ENCODE peak calls at places on chromosome 10, in six cellular contexts. One of them, this sample, is unnamed.

GRCh38 chr10:36712695-36713094 is 412.7 kb upstream of the ANKRD30A start:
- DNase-seq in brain microvascular endothelial cell: no peak
- DNase-seq in PC-3: peak; percentile 46
- DNase-seq in fibroblast of lung: no peak
- DNase-seq in pancreas: no peak
- DNase-seq in transverse colon: no peak
- DNase-seq in this sample: no peak

GRCh38 chr10:1255166-1255565 is 199.0 kb downstream of the WDR37 start:
- DNase-seq in brain microvascular endothelial cell: peak; percentile 9
- DNase-seq in pancreas: no peak
- DNase-seq in fibroblast of lung: no peak
- DNase-seq in transverse colon: no peak
- DNase-seq in PC-3: no peak
- DNase-seq in this sample: no peak

GRCh38 chr10:131071721-131072120 is 239.8 kb downstream of the TCERG1L start:
- DNase-seq in PC-3: no peak
- DNase-seq in brain microvascular endothelial cell: no peak
- DNase-seq in fibroblast of lung: no peak
- DNase-seq in pancreas: no peak
- DNase-seq in transverse colon: no peak
- DNase-seq in this sample: peak; percentile 10

GRCh38 chr10:68171539-68172080 is 60.3 kb downstream of the ATOH7 start:
- DNase-seq in PC-3: no peak
- DNase-seq in fibroblast of lung: no peak
- DNase-seq in pancreas: no peak
- DNase-seq in brain microvascular endothelial cell: no peak
- DNase-seq in transverse colon: no peak
- DNase-seq in this sample: no peak

GRCh38 chr10:82691211-82691610 is 816.2 kb downstream of the NRG3 start:
- DNase-seq in pancreas: no peak
- DNase-seq in transverse colon: no peak
- DNase-seq in fibroblast of lung: no peak
- DNase-seq in PC-3: no peak
- DNase-seq in brain microvascular endothelial cell: no peak
- DNase-seq in this sample: no peak

GRCh38 chr10:87750001-87750651 is 67.9 kb downstream of the ATAD1 start:
- DNase-seq in fibroblast of lung: peak; percentile 57
- DNase-seq in pancreas: no peak
- DNase-seq in PC-3: no peak
- DNase-seq in brain microvascular endothelial cell: no peak
- DNase-seq in transverse colon: no peak
- DNase-seq in this sample: no peak

GRCh38 chr10:26573674-26574073 is 123.8 kb upstream of the PDSS1 start:
- DNase-seq in transverse colon: peak; percentile 20
- DNase-seq in brain microvascular endothelial cell: no peak
- DNase-seq in pancreas: no peak
- DNase-seq in PC-3: no peak
- DNase-seq in fibroblast of lung: no peak
- DNase-seq in this sample: no peak

GRCh38 chr10:125592897-125593296 is 90.1 kb downstream of the TEX36 start:
- DNase-seq in fibroblast of lung: no peak
- DNase-seq in pancreas: no peak
- DNase-seq in transverse colon: no peak
- DNase-seq in brain microvascular endothelial cell: no peak
- DNase-seq in PC-3: no peak
- DNase-seq in this sample: no peak

GRCh38 chr10:19904202-19904661 is 88.0 kb downstream of the PLXDC2 start:
- DNase-seq in fibroblast of lung: no peak
- DNase-seq in pancreas: no peak
- DNase-seq in PC-3: no peak
- DNase-seq in transverse colon: no peak
- DNase-seq in brain microvascular endothelial cell: peak; percentile 95
- DNase-seq in this sample: no peak

GRCh38 chr10:13453896-13454295 is 74.9 kb downstream of the BEND7 start:
- DNase-seq in pancreas: no peak
- DNase-seq in PC-3: no peak
- DNase-seq in transverse colon: no peak
- DNase-seq in brain microvascular endothelial cell: no peak
- DNase-seq in fibroblast of lung: no peak
- DNase-seq in this sample: no peak

GRCh38 chr10:11223507-11224157 is 206.0 kb downstream of the CELF2 start:
- DNase-seq in transverse colon: no peak
- DNase-seq in brain microvascular endothelial cell: no peak
- DNase-seq in fibroblast of lung: no peak
- DNase-seq in PC-3: no peak
- DNase-seq in pancreas: no peak
- DNase-seq in this sample: no peak

GRCh38 chr10:9097206-9097990 is 1042.9 kb downstream of the GATA3 start:
- DNase-seq in brain microvascular endothelial cell: no peak
- DNase-seq in PC-3: no peak
- DNase-seq in pancreas: no peak
- DNase-seq in fibroblast of lung: no peak
- DNase-seq in transverse colon: no peak
- DNase-seq in this sample: no peak

GRCh38 chr10:34134602-34135001 is 680.5 kb downstream of the PARD3 start:
- DNase-seq in pancreas: no peak
- DNase-seq in transverse colon: no peak
- DNase-seq in fibroblast of lung: no peak
- DNase-seq in PC-3: no peak
- DNase-seq in brain microvascular endothelial cell: no peak
- DNase-seq in this sample: no peak

GRCh38 chr10:92822964-92823363 is 25.4 kb upstream of the EXOC6 start:
- DNase-seq in pancreas: no peak
- DNase-seq in brain microvascular endothelial cell: no peak
- DNase-seq in fibroblast of lung: peak; percentile 48
- DNase-seq in PC-3: peak; percentile 51
- DNase-seq in transverse colon: no peak
- DNase-seq in this sample: no peak
- TF ChIP-seq CTCF in pancreas: no peak
- TF ChIP-seq CTCF in brain microvascular endothelial cell: no peak
- TF ChIP-seq CTCF in fibroblast of lung: peak; percentile 20
- TF ChIP-seq CTCF in PC-3: peak; percentile 64
- TF ChIP-seq CTCF in transverse colon: no peak
- TF ChIP-seq CTCF in this sample: no peak

GRCh38 chr10:30038961-30039536 is 20.3 kb downstream of the JCAD start:
- DNase-seq in transverse colon: no peak
- DNase-seq in brain microvascular endothelial cell: no peak
- DNase-seq in fibroblast of lung: no peak
- DNase-seq in PC-3: no peak
- DNase-seq in pancreas: no peak
- DNase-seq in this sample: no peak

GRCh38 chr10:30040597-30040996 is 18.8 kb downstream of the JCAD start:
- DNase-seq in fibroblast of lung: no peak
- DNase-seq in brain microvascular endothelial cell: no peak
- DNase-seq in pancreas: no peak
- DNase-seq in transverse colon: no peak
- DNase-seq in PC-3: no peak
- DNase-seq in this sample: no peak

GRCh38 chr10:30037620-30038336 is 21.6 kb downstream of the JCAD start:
- DNase-seq in transverse colon: no peak
- DNase-seq in fibroblast of lung: no peak
- DNase-seq in pancreas: no peak
- DNase-seq in PC-3: no peak
- DNase-seq in brain microvascular endothelial cell: no peak
- DNase-seq in this sample: no peak

GRCh38 chr10:30039988-30040387 is 19.4 kb downstream of the JCAD start:
- DNase-seq in pancreas: no peak
- DNase-seq in transverse colon: no peak
- DNase-seq in fibroblast of lung: no peak
- DNase-seq in brain microvascular endothelial cell: no peak
- DNase-seq in PC-3: no peak
- DNase-seq in this sample: no peak

DNA sequence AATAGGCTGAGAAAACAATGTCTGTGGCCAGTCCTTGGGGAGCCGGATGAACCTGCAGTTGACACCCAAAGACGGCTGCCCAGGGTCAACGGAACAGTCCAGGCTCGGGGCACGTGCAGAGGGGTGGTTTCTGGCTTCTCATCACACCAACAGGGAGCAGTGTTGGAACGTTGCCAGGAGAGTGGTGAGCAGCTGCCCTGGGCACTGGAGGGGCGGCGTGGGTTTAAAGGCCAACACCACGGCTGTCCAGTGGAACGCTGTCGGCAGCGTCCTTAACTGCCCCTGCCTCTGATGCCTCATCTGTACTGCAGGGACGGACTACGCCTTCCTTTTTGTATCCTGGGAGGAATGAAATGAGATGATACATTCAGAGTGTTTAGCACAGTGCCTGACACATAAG is 19.8 kb downstream of the JCAD start:
- DNase-seq in fibroblast of lung: no peak
- DNase-seq in pancreas: no peak
- DNase-seq in transverse colon: no peak
- DNase-seq in PC-3: no peak
- DNase-seq in brain microvascular endothelial cell: no peak
- DNase-seq in this sample: no peak
- H3K27ac ChIP-seq in fibroblast of lung: no peak overlapping the region
- H3K27ac ChIP-seq in pancreas: no peak overlapping the region
- H3K27ac ChIP-seq in transverse colon: no peak overlapping the region
- H3K27ac ChIP-seq in PC-3: no peak overlapping the region
- H3K27ac ChIP-seq in brain microvascular endothelial cell: no peak overlapping the region
- H3K27ac ChIP-seq in this sample: no peak overlapping the region

GRCh38 chr10:92290076-92290836 is 622 bp downstream of the CPEB3 start:
- DNase-seq in fibroblast of lung: peak; percentile 43
- DNase-seq in pancreas: no peak
- DNase-seq in PC-3: peak; percentile 44
- DNase-seq in transverse colon: peak; percentile 44
- DNase-seq in brain microvascular endothelial cell: peak; percentile 18
- DNase-seq in this sample: peak; percentile 65

GRCh38 chr10:92291610-92291859 is 568 bp downstream of the MARCHF5 start:
- DNase-seq in transverse colon: no peak
- DNase-seq in brain microvascular endothelial cell: peak; percentile 7
- DNase-seq in pancreas: no peak
- DNase-seq in PC-3: no peak
- DNase-seq in fibroblast of lung: no peak
- DNase-seq in this sample: no peak

GRCh38 chr10:92291921-92292860 is 1.2 kb downstream of the MARCHF5 start:
- DNase-seq in transverse colon: peak; percentile 58
- DNase-seq in PC-3: peak; percentile 64
- DNase-seq in fibroblast of lung: peak; percentile 60
- DNase-seq in pancreas: peak; percentile 32
- DNase-seq in brain microvascular endothelial cell: peak; percentile 52
- DNase-seq in this sample: peak; percentile 34

GRCh38 chr10:92290837-92291609 is at the start of the genes CPEB3 and MARCHF5:
- DNase-seq in pancreas: peak; percentile 97
- DNase-seq in transverse colon: peak; percentile 97
- DNase-seq in fibroblast of lung: peak; percentile 95
- DNase-seq in PC-3: peak; percentile 94
- DNase-seq in brain microvascular endothelial cell: peak; percentile 95
- DNase-seq in this sample: peak; percentile 94
- TF ChIP-seq CTCF in pancreas: peak; percentile 66
- TF ChIP-seq CTCF in transverse colon: peak; percentile 97
- TF ChIP-seq CTCF in fibroblast of lung: peak; percentile 66
- TF ChIP-seq CTCF in PC-3: peak; percentile 45
- TF ChIP-seq CTCF in brain microvascular endothelial cell: peak; percentile 77
- TF ChIP-seq CTCF in this sample: peak; percentile 92

GRCh38 chr10:60176900-60177299 is 212.8 kb downstream of the ANK3 start:
- DNase-seq in brain microvascular endothelial cell: no peak
- DNase-seq in pancreas: no peak
- DNase-seq in fibroblast of lung: no peak
- DNase-seq in transverse colon: no peak
- DNase-seq in PC-3: no peak
- DNase-seq in this sample: no peak
- H3K27ac ChIP-seq in brain microvascular endothelial cell: no peak overlapping the region
- H3K27ac ChIP-seq in pancreas: no peak overlapping the region
- H3K27ac ChIP-seq in fibroblast of lung: no peak overlapping the region
- H3K27ac ChIP-seq in transverse colon: no peak overlapping the region
- H3K27ac ChIP-seq in PC-3: no peak overlapping the region
- H3K27ac ChIP-seq in this sample: no peak overlapping the region

GRCh38 chr10:70477661-70478162 is 855 bp upstream of the PALD1 start:
- DNase-seq in brain microvascular endothelial cell: no peak
- DNase-seq in fibroblast of lung: no peak
- DNase-seq in pancreas: peak; percentile 47
- DNase-seq in PC-3: peak; percentile 85
- DNase-seq in transverse colon: peak; percentile 23
- DNase-seq in this sample: no peak

GRCh38 chr10:70479626-70480253 is 1.2 kb downstream of the PALD1 start:
- DNase-seq in pancreas: no peak
- DNase-seq in PC-3: no peak
- DNase-seq in transverse colon: peak; percentile 49
- DNase-seq in brain microvascular endothelial cell: no peak
- DNase-seq in fibroblast of lung: no peak
- DNase-seq in this sample: no peak

GRCh38 chr10:70480254-70480861 is 1.8 kb downstream of the PALD1 start:
- DNase-seq in transverse colon: peak; percentile 46
- DNase-seq in fibroblast of lung: no peak
- DNase-seq in PC-3: no peak
- DNase-seq in pancreas: peak; percentile 80
- DNase-seq in brain microvascular endothelial cell: no peak
- DNase-seq in this sample: no peak

GRCh38 chr10:70479161-70479531 is 579 bp downstream of the PALD1 start:
- DNase-seq in pancreas: no peak
- DNase-seq in PC-3: no peak
- DNase-seq in transverse colon: no peak
- DNase-seq in brain microvascular endothelial cell: no peak
- DNase-seq in fibroblast of lung: no peak
- DNase-seq in this sample: no peak

DNA sequence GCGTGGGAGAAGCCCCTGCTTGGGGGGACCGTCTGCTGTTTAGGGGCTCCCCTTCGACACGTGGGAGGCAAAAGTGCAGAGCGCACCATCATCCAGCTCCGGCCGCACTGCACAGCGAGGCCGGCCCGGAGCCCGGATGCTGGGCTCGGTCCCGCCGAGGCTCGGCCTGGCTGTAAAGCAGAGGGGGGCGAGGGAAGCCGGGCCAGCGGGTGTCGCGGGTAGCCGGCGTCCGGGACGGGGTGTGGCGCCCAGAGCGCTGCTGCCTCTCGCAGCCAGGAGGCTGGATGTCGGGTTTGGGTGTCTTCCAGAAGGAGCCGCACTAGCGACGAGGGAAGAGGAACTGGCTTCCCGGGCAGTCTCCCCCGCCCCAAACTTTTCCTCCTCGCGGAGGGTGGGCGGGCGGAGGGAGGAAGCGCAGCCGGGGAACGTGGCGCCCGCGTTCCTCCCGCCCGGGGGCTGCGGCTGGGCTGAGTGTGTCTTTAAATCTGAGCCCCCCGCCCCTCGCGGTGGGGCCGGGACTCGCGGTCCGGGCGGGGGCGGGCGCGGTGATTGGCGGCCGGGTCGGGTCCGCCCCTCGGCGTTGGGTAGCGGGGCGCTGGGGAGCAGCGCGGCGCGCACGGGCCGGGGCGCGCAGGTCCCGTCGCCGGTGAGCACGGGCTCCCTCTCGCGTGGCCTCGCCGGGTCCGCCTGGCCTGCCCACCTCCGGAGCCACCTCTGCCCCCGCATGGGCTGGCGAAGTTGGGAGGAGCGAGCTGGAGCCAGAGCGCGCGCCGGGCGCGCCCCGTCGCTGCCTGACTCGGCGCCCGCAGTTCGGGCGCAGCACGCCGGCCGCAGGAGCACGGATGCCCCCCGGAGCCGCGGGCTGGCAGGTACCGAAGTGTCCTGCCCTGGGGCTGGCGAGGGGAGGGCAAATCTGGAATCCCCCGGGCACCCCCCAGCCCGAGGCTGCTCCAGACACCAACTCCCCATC is at the start of gene PALD1:
- DNase-seq in fibroblast of lung: peak; percentile 33
- DNase-seq in PC-3: peak; percentile 70
- DNase-seq in pancreas: peak; percentile 64
- DNase-seq in transverse colon: peak; percentile 65
- DNase-seq in brain microvascular endothelial cell: no peak
- DNase-seq in this sample: peak; percentile 43
- TF ChIP-seq CTCF in fibroblast of lung: peak; percentile 19
- TF ChIP-seq CTCF in PC-3: no peak
- TF ChIP-seq CTCF in pancreas: no peak
- TF ChIP-seq CTCF in transverse colon: no peak
- TF ChIP-seq CTCF in brain microvascular endothelial cell: peak; percentile 23
- TF ChIP-seq CTCF in this sample: no peak